ENCODE peak calls at places on chromosomes 2 and 18, in five cellular contexts. X, W, B, G and E are unnamed samples.

GRCh38 chr2:109365131-109365530 is 236.1 kb downstream of the SH3RF3 start:
- DNase-seq in X (no peak), W (no peak), B (no peak), G (no peak), E (no peak)

GRCh38 chr2:11495844-11496271 is 29.9 kb upstream of the E2F6 start:
- DNase-seq in X (no peak), W (no peak), B (no peak), G (no peak), E (no peak)

GRCh38 chr2:126971481-126972271 is 73.0 kb downstream of the TEX51 start:
- DNase-seq in X (peak), W (peak), B (peak), G (no peak), E (peak)

GRCh38 chr2:79128406-79128805 is 8.1 kb downstream of the REG1A start:
- DNase-seq in X (no peak), W (no peak), B (no peak), G (no peak), E (no peak)

GRCh38 chr18:49768051-49768391 is 45.3 kb downstream of the ACAA2 start:
- DNase-seq in X (no peak), W (peak), B (peak), G (no peak), E (peak)

GRCh38 chr2:100240386-100240785 is 81.9 kb downstream of the LONRF2 start:
- DNase-seq in X (no peak), W (no peak), B (no peak), G (no peak), E (no peak)

GRCh38 chr18:13893418-13893760 is 21.9 kb downstream of the MC2R start:
- DNase-seq in X (no peak), W (no peak), B (no peak), G (peak), E (no peak)

GRCh38 chr2:101064868-101065549 is 62.9 kb downstream of the RPL31 start:
- DNase-seq in X (no peak), W (peak), B (peak), G (no peak), E (peak)

GRCh38 chr18:50986360-50987087 is 18.7 kb downstream of the ELAC1 start:
- DNase-seq in X (no peak), W (no peak), B (no peak), G (no peak), E (no peak)

GRCh38 chr2:8628179-8628869 is 53.5 kb upstream of the ID2 start:
- DNase-seq in X (peak), W (no peak), B (no peak), G (no peak), E (peak)

GRCh38 chr2:8627692-8628085 is 54.2 kb upstream of the ID2 start:
- DNase-seq in X (peak), W (peak), B (no peak), G (no peak), E (peak)

GRCh38 chr2:8625399-8626283 is 56.2 kb upstream of the ID2 start:
- DNase-seq in X (no peak), W (peak), B (no peak), G (no peak), E (peak)

GRCh38 chr2:8626572-8626971 is 55.3 kb upstream of the ID2 start:
- DNase-seq in X (peak), W (no peak), B (no peak), G (no peak), E (no peak)

DNA sequence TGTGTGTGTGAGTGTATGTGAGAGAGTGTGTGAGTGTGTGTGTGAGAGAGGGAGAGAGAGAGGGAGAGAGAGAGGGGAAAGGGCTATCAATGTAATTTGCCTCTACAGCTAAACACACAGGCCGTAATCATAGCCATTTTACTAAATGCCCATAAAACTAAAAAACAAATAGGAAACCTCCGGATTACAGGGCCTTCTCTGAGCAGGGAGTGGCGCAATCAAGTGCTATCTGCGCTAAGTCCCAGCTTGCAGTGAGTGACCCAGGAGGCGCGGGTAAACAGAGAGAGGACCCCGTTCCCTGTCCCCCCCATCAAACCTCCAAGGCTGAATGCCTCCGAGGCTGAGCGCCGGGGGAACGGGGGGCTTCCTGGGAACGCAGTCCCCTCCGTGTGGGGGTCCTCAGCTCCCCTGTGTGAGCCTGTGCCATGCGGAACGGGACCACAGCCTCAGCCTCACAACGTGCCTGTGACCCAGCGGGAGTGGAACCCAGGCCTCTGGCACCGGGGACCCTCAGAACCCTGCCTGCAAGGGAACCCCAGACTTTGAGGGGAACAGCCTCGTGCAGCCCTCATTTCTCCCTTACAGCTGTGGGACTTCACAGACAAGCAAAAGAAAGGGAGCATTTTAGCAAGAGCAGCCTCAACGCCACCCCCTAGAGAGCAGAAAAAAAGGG is 54.7 kb upstream of the ID2 start:
- DNase-seq in X (no peak), W (peak), B (no peak), G (no peak), E (peak)
- TF ChIP-seq MYC in X (no peak), W (no peak), B (no peak), G (no peak), E (no peak)

DNA sequence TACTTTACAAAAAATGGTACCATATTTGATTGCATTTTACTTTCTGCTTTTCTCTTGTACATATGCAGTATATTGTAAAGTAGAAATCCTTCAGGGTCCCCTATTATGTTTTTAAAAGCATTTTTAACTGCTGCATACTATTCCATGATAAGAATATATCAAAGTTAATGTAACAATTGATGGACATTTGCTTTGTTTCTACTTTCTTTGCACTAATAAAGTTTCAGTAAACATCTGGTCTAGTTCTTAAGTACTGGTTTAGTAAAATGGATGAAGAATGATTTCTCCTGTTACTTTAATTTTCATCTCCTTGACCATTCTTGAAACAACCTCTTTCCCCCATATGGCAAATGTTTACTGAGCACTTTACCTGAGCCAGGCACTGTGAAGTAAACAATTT is 1.7 kb downstream of the MRPS9 start:
- DNase-seq in X (no peak), W (no peak), B (no peak), G (no peak), E (no peak)
- H3K4me2 ChIP-seq in X (peak), W (peak), B (no peak), G (peak), E (peak)

GRCh38 chr18:76459687-76460350 is 35.2 kb downstream of the ZNF516 start:
- DNase-seq in X (no peak), W (no peak), B (peak), G (no peak), E (peak)
- TF ChIP-seq MYC in X (no peak), W (no peak), B (no peak), G (no peak), E (no peak)

DNA sequence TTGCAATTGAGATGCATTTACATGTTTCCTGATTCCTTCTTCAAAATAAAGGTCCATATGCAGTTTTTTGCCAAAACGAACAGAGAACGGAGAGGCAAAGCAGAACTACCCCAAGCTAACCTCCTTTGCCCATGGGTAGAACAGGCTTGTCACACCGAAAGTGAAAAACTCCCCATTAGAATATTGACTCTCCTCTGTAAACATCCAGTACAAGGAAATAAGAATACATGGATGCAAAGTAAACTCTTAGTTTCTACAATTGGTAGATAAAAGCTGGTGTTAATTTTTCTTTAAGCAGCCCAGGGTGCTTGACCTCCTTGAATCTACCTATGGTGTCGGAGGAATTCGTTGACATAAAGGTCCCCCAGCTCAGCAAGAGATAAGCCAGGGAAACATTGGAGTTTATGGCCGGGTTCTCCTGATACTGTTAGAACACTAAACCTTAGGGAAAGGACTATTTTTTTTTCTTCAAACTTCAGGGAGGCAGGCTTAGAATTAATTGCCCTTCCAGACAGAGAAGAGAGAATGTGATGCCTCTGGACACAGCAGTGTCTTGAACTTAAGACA is 48.4 kb upstream of the DSG1 start:
- DNase-seq in X (no peak), W (no peak), B (no peak), G (no peak), E (no peak)
- H3K4me2 ChIP-seq in X (no peak), W (peak), B (no peak), G (no peak), E (peak)

GRCh38 chr18:8893221-8893620 is 187.9 kb downstream of the MTCL1 start:
- DNase-seq in X (peak), W (no peak), B (no peak), G (no peak), E (no peak)

GRCh38 chr18:8894823-8895222 is 189.5 kb downstream of the MTCL1 start:
- DNase-seq in X (no peak), W (no peak), B (no peak), G (no peak), E (no peak)

GRCh38 chr18:8893628-8894231 is 188.4 kb downstream of the MTCL1 start:
- DNase-seq in X (no peak), W (no peak), B (no peak), G (no peak), E (no peak)

GRCh38 chr18:8889479-8889878 is 184.1 kb downstream of the MTCL1 start:
- DNase-seq in X (no peak), W (no peak), B (no peak), G (no peak), E (no peak)

DNA sequence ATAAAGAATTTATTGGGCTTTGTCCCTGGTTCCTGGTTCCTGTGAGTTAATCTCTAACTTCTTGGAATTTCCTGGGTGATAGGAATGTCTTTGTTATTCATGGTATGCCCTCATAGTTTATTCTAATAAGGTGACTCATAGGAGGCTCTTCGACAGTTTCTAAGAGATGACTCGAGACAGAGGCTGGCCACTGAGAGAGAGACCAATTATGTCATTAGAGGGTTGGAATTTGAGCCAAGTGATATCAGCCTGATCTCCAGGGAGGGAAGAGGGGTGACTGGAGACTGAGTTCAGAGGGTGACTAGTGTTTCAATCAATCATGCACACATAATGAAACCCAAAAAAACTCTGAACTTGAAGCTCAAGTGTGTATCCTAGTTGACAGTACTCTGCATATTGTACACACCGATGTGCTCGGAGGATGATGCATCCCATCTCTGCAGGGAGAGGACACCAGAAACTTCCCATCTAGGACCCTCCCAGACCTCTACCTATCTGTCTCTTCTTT is 185.7 kb downstream of the MTCL1 start:
- DNase-seq in X (peak), W (peak), B (peak), G (no peak), E (peak)
- TF ChIP-seq MYC in X (no peak), W (no peak), B (no peak), G (no peak), E (no peak)